ENCODE peak calls at places on chromosomes 5 and 9, in nine cellular contexts. One of them, this sample, is unnamed.

GRCh38 chr5:172370648-172371248 is 83.6 kb downstream of the SH3PXD2B start:
- DNase-seq in left ventricle myocardium inferior: no peak
- DNase-seq in sigmoid colon: no peak
- DNase-seq in colonic mucosa: peak; percentile 60
- DNase-seq in PC-3: peak; percentile 85
- DNase-seq in lower lobe of right lung: no peak
- DNase-seq in coronary artery: no peak
- DNase-seq in pancreas: no peak
- DNase-seq in tibial nerve: peak; percentile 22
- DNase-seq in this sample: no peak

GRCh38 chr9:81411961-81412360 is 277.4 kb downstream of the TLE1 start:
- DNase-seq in coronary artery: no peak
- DNase-seq in PC-3: peak; percentile 92
- DNase-seq in colonic mucosa: no peak
- DNase-seq in sigmoid colon: no peak
- DNase-seq in lower lobe of right lung: no peak
- DNase-seq in pancreas: no peak
- DNase-seq in tibial nerve: no peak
- DNase-seq in left ventricle myocardium inferior: no peak
- DNase-seq in this sample: no peak

GRCh38 chr5:173315495-173316352 is 12.5 kb downstream of the STC2 start:
- DNase-seq in tibial nerve: no peak
- DNase-seq in sigmoid colon: peak; percentile 86
- DNase-seq in pancreas: peak; percentile 65
- DNase-seq in coronary artery: no peak
- DNase-seq in left ventricle myocardium inferior: no peak
- DNase-seq in PC-3: peak; percentile 57
- DNase-seq in lower lobe of right lung: no peak
- DNase-seq in colonic mucosa: no peak
- DNase-seq in this sample: no peak

GRCh38 chr9:109168170-109168569 is 1.1 kb upstream of the FRRS1L start:
- DNase-seq in sigmoid colon: no peak
- DNase-seq in lower lobe of right lung: no peak
- DNase-seq in tibial nerve: no peak
- DNase-seq in colonic mucosa: no peak
- DNase-seq in coronary artery: no peak
- DNase-seq in pancreas: no peak
- DNase-seq in PC-3: no peak
- DNase-seq in left ventricle myocardium inferior: no peak
- DNase-seq in this sample: no peak

GRCh38 chr9:37555786-37556185 is 20.4 kb downstream of the FBXO10 start:
- DNase-seq in coronary artery: no peak
- DNase-seq in PC-3: no peak
- DNase-seq in pancreas: no peak
- DNase-seq in lower lobe of right lung: no peak
- DNase-seq in sigmoid colon: no peak
- DNase-seq in left ventricle myocardium inferior: no peak
- DNase-seq in tibial nerve: no peak
- DNase-seq in colonic mucosa: no peak
- DNase-seq in this sample: no peak

GRCh38 chr5:172658869-172659513 is 17.9 kb downstream of the NEURL1B start:
- DNase-seq in colonic mucosa: peak; percentile 83
- DNase-seq in sigmoid colon: peak; percentile 88
- DNase-seq in tibial nerve: peak; percentile 44
- DNase-seq in lower lobe of right lung: peak; percentile 55
- DNase-seq in left ventricle myocardium inferior: peak; percentile 69
- DNase-seq in pancreas: peak; percentile 87
- DNase-seq in PC-3: no peak
- DNase-seq in coronary artery: peak; percentile 88
- DNase-seq in this sample: no peak

GRCh38 chr9:26833792-26834191 is 58.8 kb downstream of the CAAP1 start:
- DNase-seq in sigmoid colon: no peak
- DNase-seq in tibial nerve: no peak
- DNase-seq in colonic mucosa: no peak
- DNase-seq in coronary artery: no peak
- DNase-seq in PC-3: no peak
- DNase-seq in left ventricle myocardium inferior: no peak
- DNase-seq in pancreas: no peak
- DNase-seq in lower lobe of right lung: no peak
- DNase-seq in this sample: peak; percentile 51

GRCh38 chr9:14910178-14910805 is at the start of gene FREM1:
- DNase-seq in tibial nerve: peak; percentile 14
- DNase-seq in lower lobe of right lung: no peak
- DNase-seq in PC-3: no peak
- DNase-seq in colonic mucosa: peak; percentile 47
- DNase-seq in pancreas: peak; percentile 32
- DNase-seq in sigmoid colon: peak; percentile 80
- DNase-seq in left ventricle myocardium inferior: peak; percentile 48
- DNase-seq in coronary artery: peak; percentile 74
- DNase-seq in this sample: no peak

GRCh38 chr5:171688696-171689495 is 96.7 kb upstream of the SMIM23 start:
- DNase-seq in left ventricle myocardium inferior: no peak
- DNase-seq in sigmoid colon: no peak
- DNase-seq in PC-3: no peak
- DNase-seq in lower lobe of right lung: no peak
- DNase-seq in colonic mucosa: no peak
- DNase-seq in tibial nerve: no peak
- DNase-seq in pancreas: no peak
- DNase-seq in coronary artery: no peak
- DNase-seq in this sample: no peak

GRCh38 chr5:179478624-179479023 is 71.7 kb upstream of the RUFY1 start:
- DNase-seq in sigmoid colon: no peak
- DNase-seq in pancreas: no peak
- DNase-seq in tibial nerve: no peak
- DNase-seq in PC-3: no peak
- DNase-seq in coronary artery: no peak
- DNase-seq in lower lobe of right lung: no peak
- DNase-seq in colonic mucosa: no peak
- DNase-seq in left ventricle myocardium inferior: no peak
- DNase-seq in this sample: no peak

GRCh38 chr5:31361234-31361633 is 167.7 kb downstream of the CDH6 start:
- DNase-seq in lower lobe of right lung: no peak
- DNase-seq in left ventricle myocardium inferior: no peak
- DNase-seq in colonic mucosa: no peak
- DNase-seq in sigmoid colon: peak; percentile 77
- DNase-seq in pancreas: no peak
- DNase-seq in coronary artery: no peak
- DNase-seq in PC-3: peak; percentile 48
- DNase-seq in tibial nerve: no peak
- DNase-seq in this sample: no peak

GRCh38 chr5:133694181-133694831 is 82.0 kb upstream of the FSTL4 start:
- DNase-seq in colonic mucosa: no peak
- DNase-seq in sigmoid colon: peak; percentile 43
- DNase-seq in left ventricle myocardium inferior: no peak
- DNase-seq in tibial nerve: no peak
- DNase-seq in lower lobe of right lung: no peak
- DNase-seq in coronary artery: no peak
- DNase-seq in PC-3: no peak
- DNase-seq in pancreas: no peak
- DNase-seq in this sample: no peak

GRCh38 chr5:141913560-141913959 is 10.1 kb upstream of the DELE1 start:
- DNase-seq in colonic mucosa: no peak
- DNase-seq in left ventricle myocardium inferior: no peak
- DNase-seq in coronary artery: no peak
- DNase-seq in pancreas: no peak
- DNase-seq in sigmoid colon: no peak
- DNase-seq in tibial nerve: no peak
- DNase-seq in lower lobe of right lung: no peak
- DNase-seq in PC-3: no peak
- DNase-seq in this sample: no peak
- H3K27ac ChIP-seq in colonic mucosa: no peak overlapping the region
- H3K27ac ChIP-seq in left ventricle myocardium inferior: no peak overlapping the region
- H3K27ac ChIP-seq in coronary artery: no peak overlapping the region
- H3K27ac ChIP-seq in pancreas: no peak overlapping the region
- H3K27ac ChIP-seq in sigmoid colon: no peak overlapping the region
- H3K27ac ChIP-seq in tibial nerve: no peak overlapping the region
- H3K27ac ChIP-seq in lower lobe of right lung: no peak overlapping the region
- H3K27ac ChIP-seq in PC-3: no peak overlapping the region
- H3K27ac ChIP-seq in this sample: no peak overlapping the region

GRCh38 chr9:107755267-107755666 is 265.7 kb upstream of the KLF4 start:
- DNase-seq in PC-3: peak; percentile 92
- DNase-seq in left ventricle myocardium inferior: no peak
- DNase-seq in sigmoid colon: no peak
- DNase-seq in colonic mucosa: peak; percentile 82
- DNase-seq in pancreas: no peak
- DNase-seq in lower lobe of right lung: no peak
- DNase-seq in coronary artery: peak; percentile 38
- DNase-seq in tibial nerve: no peak
- DNase-seq in this sample: no peak

GRCh38 chr9:107756091-107756490 is 266.5 kb upstream of the KLF4 start:
- DNase-seq in PC-3: no peak
- DNase-seq in tibial nerve: no peak
- DNase-seq in coronary artery: no peak
- DNase-seq in left ventricle myocardium inferior: no peak
- DNase-seq in lower lobe of right lung: no peak
- DNase-seq in pancreas: no peak
- DNase-seq in sigmoid colon: no peak
- DNase-seq in colonic mucosa: no peak
- DNase-seq in this sample: no peak

GRCh38 chr9:107751522-107752235 is 262.1 kb upstream of the KLF4 start:
- DNase-seq in lower lobe of right lung: no peak
- DNase-seq in PC-3: peak; percentile 65
- DNase-seq in colonic mucosa: peak; percentile 78
- DNase-seq in pancreas: no peak
- DNase-seq in coronary artery: no peak
- DNase-seq in tibial nerve: no peak
- DNase-seq in sigmoid colon: no peak
- DNase-seq in left ventricle myocardium inferior: no peak
- DNase-seq in this sample: no peak

GRCh38 chr9:107749787-107750444 is 260.3 kb upstream of the KLF4 start:
- DNase-seq in sigmoid colon: peak; percentile 96
- DNase-seq in coronary artery: peak; percentile 96
- DNase-seq in tibial nerve: peak; percentile 85
- DNase-seq in lower lobe of right lung: peak; percentile 86
- DNase-seq in pancreas: peak; percentile 30
- DNase-seq in PC-3: peak; percentile 84
- DNase-seq in colonic mucosa: peak; percentile 80
- DNase-seq in left ventricle myocardium inferior: peak; percentile 89
- DNase-seq in this sample: no peak

DNA sequence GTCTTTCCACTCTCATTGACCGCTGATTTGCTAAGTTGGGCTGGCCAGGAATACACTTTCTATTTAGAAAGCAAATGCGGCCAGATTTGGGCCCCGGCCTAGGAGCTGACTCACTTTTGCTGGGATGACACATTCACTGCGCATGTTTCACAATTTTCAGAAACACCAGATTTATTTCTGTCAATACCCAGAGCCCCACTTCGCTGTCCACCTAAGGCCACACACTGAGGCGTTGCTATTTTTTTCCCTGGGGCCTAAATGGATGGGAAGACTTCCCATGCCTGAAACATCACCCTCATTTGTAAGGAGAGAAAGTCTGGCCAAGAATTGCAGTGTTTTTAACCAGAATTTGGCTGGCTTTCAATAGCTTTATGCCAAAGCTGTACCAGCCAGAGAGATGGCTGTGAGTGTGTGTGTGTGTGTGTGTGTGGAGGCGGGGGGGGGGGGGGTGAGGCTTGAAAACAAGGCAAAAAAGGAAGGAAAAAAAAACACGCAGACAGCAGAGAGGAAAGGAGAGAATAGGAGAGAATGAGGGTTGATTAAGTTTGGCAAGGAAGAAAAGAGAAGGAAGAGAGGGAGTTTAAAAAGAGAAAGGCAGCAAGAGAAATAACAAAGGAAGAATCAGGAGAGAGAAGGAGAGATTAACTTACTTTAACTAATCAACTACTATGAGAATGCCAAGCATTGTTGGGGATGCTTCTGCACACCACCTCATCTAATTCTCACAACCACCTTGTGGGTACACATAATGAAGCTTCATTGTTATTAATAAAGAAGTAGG is 261.4 kb upstream of the KLF4 start:
- DNase-seq in coronary artery: peak; percentile 95
- DNase-seq in colonic mucosa: peak; percentile 65
- DNase-seq in left ventricle myocardium inferior: peak; percentile 82
- DNase-seq in sigmoid colon: peak; percentile 96
- DNase-seq in tibial nerve: peak; percentile 83
- DNase-seq in pancreas: peak; percentile 51
- DNase-seq in lower lobe of right lung: peak; percentile 72
- DNase-seq in PC-3: peak; percentile 91
- DNase-seq in this sample: no peak
- H3K4me3 ChIP-seq in coronary artery: no peak overlapping the region
- H3K4me3 ChIP-seq in colonic mucosa: no peak overlapping the region
- H3K4me3 ChIP-seq in left ventricle myocardium inferior: no peak overlapping the region
- H3K4me3 ChIP-seq in sigmoid colon: no peak overlapping the region
- H3K4me3 ChIP-seq in tibial nerve: no peak overlapping the region
- H3K4me3 ChIP-seq in pancreas: no peak overlapping the region
- H3K4me3 ChIP-seq in lower lobe of right lung: no peak overlapping the region
- H3K4me3 ChIP-seq in PC-3: peak overlapping the region; percentile 53
- H3K4me3 ChIP-seq in this sample: no peak overlapping the region

DNA sequence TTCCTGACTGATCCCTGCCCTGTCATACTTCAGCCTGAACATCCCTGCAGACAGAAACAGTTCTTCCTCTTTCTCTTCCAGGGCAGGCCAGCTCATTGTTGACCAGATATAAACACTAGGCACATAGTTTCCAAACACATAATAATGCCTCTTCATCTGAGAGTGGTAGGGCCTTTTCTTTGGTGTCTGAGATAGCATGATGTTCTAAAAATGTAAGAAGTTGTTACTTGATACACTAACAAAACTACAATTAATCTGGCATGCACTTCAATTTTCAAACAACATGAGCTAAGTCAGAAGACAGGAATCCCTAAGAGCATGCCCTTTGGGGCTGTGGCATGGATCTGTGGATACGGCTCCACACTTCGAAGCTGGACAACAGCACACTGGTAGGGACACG is 246.6 kb downstream of the SPOCK1 start:
- DNase-seq in left ventricle myocardium inferior: no peak
- DNase-seq in colonic mucosa: no peak
- DNase-seq in coronary artery: no peak
- DNase-seq in tibial nerve: no peak
- DNase-seq in sigmoid colon: no peak
- DNase-seq in PC-3: no peak
- DNase-seq in pancreas: no peak
- DNase-seq in lower lobe of right lung: no peak
- DNase-seq in this sample: no peak
- H3K27ac ChIP-seq in left ventricle myocardium inferior: no peak overlapping the region
- H3K27ac ChIP-seq in colonic mucosa: no peak overlapping the region
- H3K27ac ChIP-seq in coronary artery: no peak overlapping the region
- H3K27ac ChIP-seq in tibial nerve: peak overlapping the region; percentile 90
- H3K27ac ChIP-seq in sigmoid colon: no peak overlapping the region
- H3K27ac ChIP-seq in PC-3: no peak overlapping the region
- H3K27ac ChIP-seq in pancreas: no peak overlapping the region
- H3K27ac ChIP-seq in lower lobe of right lung: no peak overlapping the region
- H3K27ac ChIP-seq in this sample: no peak overlapping the region

DNA sequence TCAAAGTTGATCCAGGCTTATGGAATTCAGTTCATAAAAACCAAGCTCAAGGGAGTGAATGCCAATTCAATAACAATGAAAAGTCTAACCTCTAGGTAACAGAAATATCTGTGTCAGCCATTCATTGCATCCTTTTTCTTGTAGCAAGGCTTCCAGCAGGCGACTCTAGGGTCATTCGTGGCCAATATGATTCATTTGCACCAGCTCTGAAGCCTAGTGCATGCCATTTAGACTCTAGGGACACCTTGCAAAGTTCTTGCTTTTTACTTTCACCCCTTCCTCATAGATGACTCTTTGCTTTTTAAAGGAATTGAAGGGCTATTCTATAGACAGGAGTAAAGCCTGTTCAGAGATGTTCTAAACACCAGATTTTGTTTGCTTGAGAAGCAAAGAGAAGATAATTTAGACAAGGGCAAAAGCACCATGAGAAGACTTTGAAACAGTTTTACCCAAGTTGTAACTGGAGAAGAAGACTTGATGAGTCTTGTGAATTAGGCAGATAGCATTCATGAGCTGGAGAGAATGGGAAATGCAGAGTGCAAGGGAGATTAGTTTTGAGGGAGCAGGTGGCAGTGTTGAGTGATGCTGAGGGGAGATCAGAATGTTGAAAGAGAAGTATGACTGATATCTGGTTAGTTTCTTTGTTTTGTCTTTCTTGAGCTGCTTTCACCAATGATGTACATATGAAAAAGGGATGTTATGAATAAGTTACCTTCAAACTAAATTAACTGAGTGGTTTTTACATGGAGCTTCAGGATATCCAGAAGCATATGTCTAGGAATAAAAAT is 94.5 kb downstream of the F2RL2 start:
- DNase-seq in coronary artery: no peak
- DNase-seq in left ventricle myocardium inferior: no peak
- DNase-seq in pancreas: no peak
- DNase-seq in tibial nerve: no peak
- DNase-seq in sigmoid colon: no peak
- DNase-seq in colonic mucosa: no peak
- DNase-seq in PC-3: no peak
- DNase-seq in lower lobe of right lung: no peak
- DNase-seq in this sample: no peak
- H3K4me3 ChIP-seq in coronary artery: no peak overlapping the region
- H3K4me3 ChIP-seq in left ventricle myocardium inferior: no peak overlapping the region
- H3K4me3 ChIP-seq in pancreas: no peak overlapping the region
- H3K4me3 ChIP-seq in tibial nerve: no peak overlapping the region
- H3K4me3 ChIP-seq in sigmoid colon: no peak overlapping the region
- H3K4me3 ChIP-seq in colonic mucosa: no peak overlapping the region
- H3K4me3 ChIP-seq in PC-3: no peak overlapping the region
- H3K4me3 ChIP-seq in lower lobe of right lung: no peak overlapping the region
- H3K4me3 ChIP-seq in this sample: no peak overlapping the region

This sample was measured in SK-N-MC.